ENCODE peak calls at places on chromosomes 6 and 20, in eight cellular contexts. S, F, X, D, W, L, U and I are unnamed samples.

GRCh38 chr20:43220612-43221011 is 30.9 kb upstream of the PTPRT start:
- DNase-seq in U (no peak), D (no peak), X (no peak), S (no peak), F (peak), W (no peak), L (no peak), I (no peak)

GRCh38 chr6:7544597-7544996 is 3.1 kb downstream of the DSP start:
- DNase-seq in D (no peak), L (no peak), S (no peak), U (no peak), W (no peak), F (no peak), X (no peak), I (no peak)

GRCh38 chr6:145142958-145143357 is 592.4 kb downstream of the EPM2A start:
- DNase-seq in F (no peak), U (no peak), W (no peak), L (no peak), D (no peak), S (no peak), X (no peak), I (no peak)

GRCh38 chr20:35902545-35902941 is 51.8 kb downstream of the SCAND1 start:
- DNase-seq in X (no peak), U (no peak), L (no peak), F (no peak), S (no peak), D (no peak), W (no peak), I (no peak)

GRCh38 chr20:59731371-59731770 is 127.0 kb downstream of the PHACTR3 start:
- DNase-seq in L (no peak), W (no peak), F (no peak), U (no peak), S (no peak), X (no peak), D (no peak), I (no peak)

GRCh38 chr6:21808045-21808470 is 214.5 kb downstream of the SOX4 start:
- DNase-seq in W (no peak), F (peak), X (no peak), D (peak), S (no peak), L (peak), U (no peak), I (peak)

GRCh38 chr6:162377735-162378134 is 349.8 kb downstream of the PRKN start:
- DNase-seq in F (no peak), D (peak), S (no peak), L (no peak), X (no peak), W (no peak), U (no peak), I (no peak)

GRCh38 chr20:55961351-55962320 is 43.7 kb downstream of the CBLN4 start:
- DNase-seq in D (no peak), W (no peak), F (no peak), L (peak), U (no peak), S (no peak), X (no peak), I (no peak)

GRCh38 chr20:44643596-44644383 is 7.7 kb downstream of the ADA start:
- DNase-seq in U (peak), W (peak), L (peak), D (peak), X (no peak), S (peak), F (peak), I (peak)

GRCh38 chr6:145587342-145587741 is 148.0 kb downstream of the EPM2A start:
- DNase-seq in S (no peak), U (no peak), F (no peak), X (no peak), D (no peak), W (no peak), L (no peak), I (no peak)

GRCh38 chr20:57069442-57069841 is 197.0 kb downstream of the BMP7 start:
- DNase-seq in L (no peak), X (no peak), D (no peak), S (no peak), F (no peak), U (no peak), W (no peak), I (no peak)

GRCh38 chr20:50645253-50646068 is 45.9 kb downstream of the RIPOR3 start:
- DNase-seq in U (no peak), W (peak), X (no peak), L (peak), S (peak), D (peak), F (peak), I (peak)

GRCh38 chr6:134564705-134565104 is 246.8 kb upstream of the SGK1 start:
- DNase-seq in D (no peak), U (no peak), S (no peak), X (no peak), W (no peak), F (no peak), L (no peak), I (no peak)

GRCh38 chr6:1593958-1594314 is 15.8 kb upstream of the FOXC1 start:
- DNase-seq in X (no peak), L (no peak), W (no peak), D (no peak), S (no peak), U (no peak), F (no peak), I (no peak)

GRCh38 chr6:95521181-95521580 is 56.2 kb upstream of the MANEA start:
- DNase-seq in U (no peak), L (no peak), W (no peak), F (no peak), X (no peak), S (no peak), D (no peak), I (no peak)

GRCh38 chr20:11045412-11046175 is 371.8 kb upstream of the JAG1 start:
- DNase-seq in X (no peak), F (no peak), W (no peak), U (no peak), S (no peak), D (no peak), L (no peak), I (no peak)

GRCh38 chr6:150301871-150302800 is 66.7 kb upstream of the IYD start:
- DNase-seq in U (no peak), W (no peak), D (peak), L (no peak), X (peak), F (peak), S (no peak), I (peak)

GRCh38 chr6:42391441-42391840 is 60.3 kb downstream of the TRERF1 start:
- DNase-seq in F (no peak), S (no peak), L (no peak), U (no peak), W (peak), X (no peak), D (no peak), I (no peak)